ENCODE peak calls at places on chromosome 14, in ten cellular contexts. R is tibial artery, B is psoas muscle, L is HFFc6, Z is AG10803, Y is stomach, Q is bronchial epithelial cell, W is choroid plexus epithelial cell, X is esophagus muscularis mucosa, A is progenitor cell of endocrine pancreas. G is an unnamed sample.

GRCh38 chr14:72701232-72701555 is 192.7 kb downstream of the DPF3 start:
- DNase-seq in Q (no peak), A (no peak), L (no peak), B (no peak), Z (no peak), R (no peak), X (no peak), W (no peak), Y (no peak), G (no peak)

GRCh38 chr14:73723799-73724621 is 9.8 kb upstream of the PNMA1 start:
- DNase-seq in L (peak; percentile 97), W (peak; percentile 99), Z (peak; percentile 99), Q (peak; percentile 90), B (peak; percentile 92), Y (peak; percentile 63), R (peak; percentile 89), X (peak; percentile 93), A (no peak), G (peak; percentile 69)

GRCh38 chr14:99361596-99362220 is 89.7 kb upstream of the BCL11B start:
- DNase-seq in X (no peak), Q (no peak), R (no peak), L (no peak), Y (no peak), A (no peak), W (no peak), Z (no peak), B (no peak), G (no peak)

GRCh38 chr14:24147761-24148428 is 597 bp downstream of the RNF31 start:
- DNase-seq in R (peak; percentile 33), Z (no peak), L (no peak), A (no peak), B (no peak), Y (no peak), Q (no peak), W (peak; percentile 13), X (no peak), G (no peak)

GRCh38 chr14:83779266-83779665 is 1750.7 kb upstream of the FLRT2 start:
- DNase-seq in W (peak; percentile 81), Q (peak; percentile 24), X (no peak), B (no peak), A (no peak), L (peak; percentile 45), R (no peak), Z (peak; percentile 16), Y (no peak), G (peak; percentile 7)

GRCh38 chr14:54669759-54670630 is 103.1 kb downstream of the SAMD4A start:
- DNase-seq in Q (peak; percentile 52), R (no peak), Y (no peak), B (peak; percentile 60), Z (peak; percentile 54), L (peak; percentile 76), X (no peak), W (peak; percentile 95), A (no peak), G (peak; percentile 84)

GRCh38 chr14:24734917-24735500 is 101.0 kb upstream of the GZMB start:
- DNase-seq in R (peak; percentile 37), L (peak; percentile 63), A (peak; percentile 21), W (peak; percentile 84), Z (peak; percentile 82), Y (peak; percentile 30), X (no peak), Q (peak; percentile 64), B (no peak), G (no peak)

GRCh38 chr14:50763386-50764007 is 67.5 kb downstream of the NIN start:
- DNase-seq in L (peak; percentile 92), B (no peak), Z (peak; percentile 97), Q (peak; percentile 54), W (peak; percentile 87), X (no peak), Y (peak; percentile 63), A (no peak), R (no peak), G (no peak)

GRCh38 chr14:73741386-73741875 is 27.2 kb upstream of the PNMA1 start:
- DNase-seq in X (no peak), L (peak; percentile 48), Z (no peak), W (peak; percentile 70), R (peak; percentile 74), Y (peak; percentile 79), A (no peak), B (peak; percentile 80), Q (peak; percentile 79), G (peak; percentile 91)

GRCh38 chr14:73465833-73466532 is 7.6 kb upstream of the NUMB start:
- DNase-seq in Q (no peak), Z (no peak), L (no peak), B (no peak), Y (no peak), R (no peak), A (no peak), W (peak; percentile 17), X (no peak), G (no peak)

GRCh38 chr14:68730811-68731425 is 61.9 kb downstream of the ZFP36L1 start:
- DNase-seq in L (no peak), A (no peak), Q (no peak), Y (no peak), B (no peak), W (no peak), R (no peak), X (no peak), Z (no peak), G (no peak)

GRCh38 chr14:20555845-20556244 is 5.0 kb downstream of the RNASE9 start:
- DNase-seq in Z (no peak), Q (no peak), B (no peak), L (no peak), A (no peak), W (no peak), X (no peak), Y (no peak), R (no peak), G (no peak)

GRCh38 chr14:94388027-94388895 is at the start of gene SERPINA1:
- DNase-seq in Z (no peak), Y (peak; percentile 71), A (no peak), L (no peak), R (no peak), X (no peak), B (no peak), Q (peak; percentile 92), W (no peak), G (peak; percentile 74)

GRCh38 chr14:21475767-21476525 is 813 bp downstream of the RAB2B start:
- DNase-seq in R (no peak), Y (no peak), B (no peak), W (no peak), X (no peak), Z (no peak), L (no peak), Q (no peak), A (no peak), G (peak; percentile 35)

GRCh38 chr14:101467181-101467926 is 93.9 kb upstream of the DIO3 start:
- DNase-seq in W (no peak), Q (no peak), L (no peak), A (no peak), Y (no peak), Z (no peak), R (no peak), X (no peak), B (no peak), G (no peak)

GRCh38 chr14:55377236-55377635 is 34.4 kb downstream of the ATG14 start:
- DNase-seq in R (no peak), B (no peak), A (no peak), Q (no peak), X (no peak), W (no peak), L (no peak), Y (no peak), Z (no peak), G (no peak)

GRCh38 chr14:50407089-50407813 is 10.6 kb upstream of the CDKL1 start:
- DNase-seq in Q (no peak), R (no peak), A (no peak), Y (no peak), Z (peak; percentile 82), L (no peak), B (no peak), X (no peak), W (peak; percentile 67), G (no peak)

GRCh38 chr14:33309081-33309480 is 370.4 kb downstream of the NPAS3 start:
- DNase-seq in B (no peak), Q (no peak), Y (no peak), L (no peak), W (no peak), R (no peak), A (no peak), X (no peak), Z (no peak), G (no peak)

GRCh38 chr14:76473381-76474263 is 97.7 kb downstream of the ESRRB start:
- DNase-seq in B (peak; percentile 73), A (no peak), L (no peak), W (peak; percentile 21), Q (peak; percentile 15), X (no peak), Z (no peak), R (no peak), Y (no peak), G (peak; percentile 17)
- TF ChIP-seq CTCF in B (peak; percentile 8), A (peak; percentile 35), L (peak; percentile 22), W (peak; percentile 3), Q (peak; percentile 21), X (no peak), Z (no peak), R (no peak), Y (no peak), G (no peak)

DNA sequence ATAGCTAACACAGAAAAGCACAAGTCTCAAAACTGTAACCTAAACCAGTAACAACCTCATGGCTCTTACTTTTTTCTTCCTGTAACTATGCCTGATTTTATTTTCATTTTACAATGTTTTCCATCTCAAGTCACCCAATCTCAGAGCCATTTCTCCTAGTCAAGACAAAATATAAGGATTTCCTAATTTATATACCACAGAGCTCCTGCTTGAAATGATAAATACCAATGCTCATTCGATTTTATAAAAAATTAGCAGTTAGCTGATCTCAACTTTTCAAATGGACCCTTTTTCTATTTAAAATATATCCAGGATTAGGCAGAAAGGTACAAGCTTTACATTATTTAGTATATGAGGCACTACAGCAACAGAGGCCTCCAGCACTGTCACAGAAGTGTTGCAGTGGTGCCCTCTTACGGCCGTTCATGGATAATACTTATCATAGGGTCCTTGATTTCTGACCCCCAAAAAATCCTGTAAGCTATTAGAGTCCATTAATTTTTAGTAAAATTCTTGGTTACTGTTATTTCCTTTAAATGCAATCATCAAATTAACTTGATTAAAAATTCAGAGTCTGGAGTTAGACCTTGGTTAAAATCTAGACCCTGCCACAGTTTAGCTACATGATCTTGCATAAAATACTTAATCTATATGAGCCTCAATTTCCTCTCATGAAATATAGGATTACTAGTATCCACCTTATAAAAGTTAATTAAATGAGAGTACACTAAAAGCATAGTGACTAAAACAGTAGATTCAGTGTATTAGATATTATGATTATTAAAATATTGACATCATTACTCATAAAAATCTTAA is 68.3 kb downstream of the SEC23A start:
- DNase-seq in Z (no peak), X (no peak), R (no peak), Q (peak; percentile 6), A (no peak), B (no peak), Y (no peak), W (peak; percentile 60), L (no peak), G (no peak)
- TF ChIP-seq CTCF in Z (peak; percentile 57), X (no peak), R (no peak), Q (peak; percentile 28), A (peak; percentile 69), B (no peak), Y (peak; percentile 19), W (peak; percentile 70), L (peak; percentile 58), G (no peak)

GRCh38 chr14:70654609-70655008 is 12.9 kb downstream of the TTC9 start:
- DNase-seq in Y (no peak), A (no peak), X (no peak), Q (no peak), R (no peak), B (no peak), W (no peak), L (no peak), Z (no peak), G (no peak)
- TF ChIP-seq CTCF in Y (no peak), A (no peak), X (no peak), Q (no peak), R (no peak), B (no peak), W (no peak), L (no peak), Z (no peak), G (no peak)

GRCh38 chr14:22844221-22845102 is 8.1 kb downstream of the MMP14 start:
- DNase-seq in A (no peak), L (no peak), Y (no peak), X (no peak), R (no peak), Q (no peak), Z (no peak), B (no peak), W (no peak), G (no peak)
- TF ChIP-seq CTCF in A (no peak), L (no peak), Y (no peak), X (no peak), R (no peak), Q (no peak), Z (no peak), B (no peak), W (no peak), G (no peak)

G was measured in RWPE1.